ENCODE peak calls at places on chromosome 20, in seven cellular contexts. R, K, Y, M, U, V and B are unnamed samples.

GRCh38 chr20:31595654-31596411 is 9.3 kb upstream of the ID1 start:
- DNase-seq in R (peak), K (peak), Y (peak), M (peak), U (peak), V (peak), B (peak)

GRCh38 chr20:434661-435419 is 26.7 kb downstream of the RBCK1 start:
- DNase-seq in R (no peak), K (no peak), Y (no peak), M (no peak), U (no peak), V (no peak), B (peak)

GRCh38 chr20:4375881-4376280 is 345.8 kb upstream of the PRND start:
- DNase-seq in R (no peak), K (no peak), Y (no peak), M (no peak), U (no peak), V (no peak), B (no peak)

GRCh38 chr20:63260521-63260920 is 6.3 kb upstream of the NKAIN4 start:
- DNase-seq in R (no peak), K (no peak), Y (no peak), M (no peak), U (no peak), V (no peak), B (no peak)

GRCh38 chr20:5770240-5770986 is 20.2 kb downstream of the SHLD1 start:
- DNase-seq in R (no peak), K (no peak), Y (no peak), M (no peak), U (no peak), V (no peak), B (no peak)

GRCh38 chr20:14556206-14556605 is 218.8 kb upstream of the FLRT3 start:
- DNase-seq in R (no peak), K (no peak), Y (no peak), M (no peak), U (no peak), V (no peak), B (no peak)

GRCh38 chr20:62858059-62858458 is 3.6 kb downstream of the TCFL5 start:
- DNase-seq in R (no peak), K (no peak), Y (no peak), M (no peak), U (no peak), V (no peak), B (no peak)

GRCh38 chr20:23412026-23412425 is 9.3 kb downstream of the NAPB start:
- DNase-seq in R (no peak), K (no peak), Y (no peak), M (no peak), U (no peak), V (no peak), B (no peak)

GRCh38 chr20:62356143-62356947 is 10.8 kb downstream of the LAMA5 start:
- DNase-seq in R (peak), K (no peak), Y (no peak), M (no peak), U (peak), V (no peak), B (no peak)

GRCh38 chr20:63186084-63186483 is 29.8 kb downstream of the YTHDF1 start:
- DNase-seq in R (no peak), K (no peak), Y (no peak), M (no peak), U (no peak), V (no peak), B (no peak)

GRCh38 chr20:1166963-1167720 is 17.6 kb downstream of the TMEM74B start:
- DNase-seq in R (no peak), K (no peak), Y (no peak), M (no peak), U (no peak), V (no peak), B (no peak)

GRCh38 chr20:53631909-53632662 is 38.4 kb upstream of the ZNF217 start:
- DNase-seq in R (no peak), K (no peak), Y (no peak), M (no peak), U (no peak), V (no peak), B (no peak)

GRCh38 chr20:38200646-38201045 is 35.6 kb upstream of the TGM2 start:
- DNase-seq in R (no peak), K (no peak), Y (no peak), M (no peak), U (no peak), V (no peak), B (no peak)

GRCh38 chr20:32582659-32583580 is 2.2 kb downstream of the NOL4L start:
- DNase-seq in R (no peak), K (no peak), Y (no peak), M (no peak), U (no peak), V (no peak), B (no peak)

GRCh38 chr20:18223399-18223798 is 64.9 kb upstream of the ZNF133 start:
- DNase-seq in R (no peak), K (no peak), Y (no peak), M (no peak), U (no peak), V (peak), B (no peak)

GRCh38 chr20:62243906-62244515 is 5.7 kb downstream of the OSBPL2 start:
- DNase-seq in R (no peak), K (no peak), Y (no peak), M (no peak), U (no peak), V (no peak), B (no peak)

GRCh38 chr20:57392512-57393271 is 1.5 kb downstream of the RBM38 start:
- DNase-seq in R (peak), K (no peak), Y (no peak), M (peak), U (peak), V (no peak), B (peak)

GRCh38 chr20:63686492-63687321 is 9.7 kb upstream of the TNFRSF6B start:
- DNase-seq in R (peak), K (no peak), Y (peak), M (peak), U (peak), V (peak), B (no peak)

GRCh38 chr20:23117738-23118137 is 31.6 kb upstream of the CD93 start:
- DNase-seq in R (no peak), K (no peak), Y (no peak), M (no peak), U (no peak), V (no peak), B (no peak)

GRCh38 chr20:60011512-60012507 is 53.6 kb downstream of the CDH26 start:
- DNase-seq in R (no peak), K (no peak), Y (no peak), M (no peak), U (no peak), V (no peak), B (no peak)

GRCh38 chr20:5126512-5127203 is at the start of gene CDS2:
- DNase-seq in R (peak), K (peak), Y (peak), M (peak), U (peak), V (peak), B (peak)

GRCh38 chr20:57617079-57617795 is 3.0 kb downstream of the ZBP1 start:
- DNase-seq in R (no peak), K (no peak), Y (no peak), M (peak), U (no peak), V (no peak), B (no peak)

GRCh38 chr20:58192567-58192966 is 35.9 kb downstream of the ANKRD60 start:
- DNase-seq in R (no peak), K (no peak), Y (no peak), M (no peak), U (no peak), V (no peak), B (no peak)

GRCh38 chr20:48921883-48922867 is 664 bp downstream of the ARFGEF2 start:
- DNase-seq in R (peak), K (peak), Y (no peak), M (peak), U (peak), V (peak), B (peak)

GRCh38 chr20:4046311-4046924 is 31.1 kb upstream of the RNF24 start:
- DNase-seq in R (no peak), K (no peak), Y (no peak), M (no peak), U (no peak), V (no peak), B (no peak)

GRCh38 chr20:32993484-32994050 is 10.7 kb downstream of the SUN5 start:
- DNase-seq in R (no peak), K (no peak), Y (no peak), M (no peak), U (no peak), V (no peak), B (no peak)

GRCh38 chr20:23086056-23086551 is at the start of gene CD93:
- DNase-seq in R (peak), K (no peak), Y (no peak), M (no peak), U (no peak), V (no peak), B (no peak)

GRCh38 chr20:52191132-52191435 is 495 bp downstream of the ZFP64 start:
- DNase-seq in R (no peak), K (peak), Y (no peak), M (no peak), U (no peak), V (peak), B (no peak)

GRCh38 chr20:38714308-38714707 is 10.0 kb upstream of the SLC32A1 start:
- DNase-seq in R (no peak), K (no peak), Y (no peak), M (no peak), U (no peak), V (no peak), B (no peak)

GRCh38 chr20:13059398-13060136 is 50.8 kb downstream of the SPTLC3 start:
- DNase-seq in R (no peak), K (no peak), Y (no peak), M (no peak), U (no peak), V (no peak), B (no peak)
- TF ChIP-seq CTCF in R (no peak), K (no peak), Y (no peak), M (no peak), U (no peak), V (no peak), B (no peak)

GRCh38 chr20:22055981-22056380 is 350.5 kb downstream of the PAX1 start:
- DNase-seq in R (no peak), K (no peak), Y (no peak), M (no peak), U (no peak), V (no peak), B (no peak)

GRCh38 chr20:22048241-22048640 is 342.8 kb downstream of the PAX1 start:
- DNase-seq in R (no peak), K (no peak), Y (no peak), M (no peak), U (no peak), V (no peak), B (no peak)

GRCh38 chr20:22052025-22052527 is 346.6 kb downstream of the PAX1 start:
- DNase-seq in R (no peak), K (no peak), Y (no peak), M (no peak), U (no peak), V (no peak), B (no peak)
- TF ChIP-seq CTCF in R (no peak), K (no peak), Y (no peak), M (no peak), U (no peak), V (no peak), B (no peak)

GRCh38 chr20:34647737-34648136 is 29.2 kb downstream of the PIGU start:
- DNase-seq in R (no peak), K (no peak), Y (no peak), M (no peak), U (no peak), V (no peak), B (no peak)

GRCh38 chr20:34654207-34654744 is 22.6 kb downstream of the PIGU start:
- DNase-seq in R (no peak), K (no peak), Y (no peak), M (no peak), U (no peak), V (no peak), B (no peak)

GRCh38 chr20:34651200-34651599 is 25.7 kb downstream of the PIGU start:
- DNase-seq in R (no peak), K (no peak), Y (no peak), M (no peak), U (no peak), V (no peak), B (no peak)
- TF ChIP-seq CTCF in R (no peak), K (no peak), Y (no peak), M (no peak), U (no peak), V (no peak), B (no peak)

GRCh38 chr20:9460518-9460917 is 53.9 kb upstream of the LAMP5 start:
- DNase-seq in R (no peak), K (peak), Y (no peak), M (no peak), U (no peak), V (peak), B (no peak)

GRCh38 chr20:9454781-9455180 is 59.6 kb upstream of the LAMP5 start:
- DNase-seq in R (no peak), K (no peak), Y (no peak), M (no peak), U (no peak), V (no peak), B (no peak)

GRCh38 chr20:9457055-9457454 is 57.3 kb upstream of the LAMP5 start:
- DNase-seq in R (no peak), K (no peak), Y (no peak), M (no peak), U (no peak), V (no peak), B (no peak)

DNA sequence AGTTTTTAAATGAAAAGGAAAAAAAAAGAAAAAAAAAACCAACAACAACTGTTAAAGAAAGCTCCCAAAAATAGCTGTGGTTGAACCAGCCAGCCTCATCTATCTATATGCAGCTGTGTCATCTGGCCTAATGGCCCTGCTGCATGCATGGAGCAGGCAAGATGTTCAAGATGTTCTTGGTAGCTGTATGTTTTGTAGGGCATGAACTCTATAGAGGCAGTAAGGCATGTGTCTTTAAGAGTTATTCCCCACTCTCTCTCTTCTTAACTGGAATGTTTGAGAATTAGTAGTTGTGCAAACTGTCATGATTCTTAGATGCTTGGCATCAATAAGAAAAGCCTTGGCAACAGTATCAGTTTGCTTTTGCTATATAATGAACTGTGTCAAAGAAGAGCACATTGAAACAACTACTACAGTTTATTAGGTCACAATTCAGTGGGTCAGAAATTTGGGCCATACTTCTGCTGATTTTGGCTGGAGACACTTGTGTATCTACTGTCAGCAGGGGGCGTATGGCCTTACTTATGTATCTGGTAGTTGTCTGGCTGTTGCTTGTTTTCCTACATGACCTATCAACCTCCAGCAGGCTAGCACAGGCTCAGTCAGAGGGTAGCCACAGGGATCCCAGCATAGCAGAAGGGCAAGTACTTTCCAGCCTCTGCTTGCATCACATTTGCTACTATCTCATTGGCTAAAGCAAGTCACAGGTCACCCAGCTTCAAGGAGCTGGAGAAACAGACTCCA is 56.1 kb upstream of the LAMP5 start:
- DNase-seq in R (no peak), K (peak), Y (peak), M (no peak), U (no peak), V (peak), B (no peak)
- TF ChIP-seq CTCF in R (no peak), K (no peak), Y (peak), M (no peak), U (no peak), V (peak), B (no peak)

GRCh38 chr20:24762791-24763350 is 186.2 kb upstream of the CST7 start:
- DNase-seq in R (no peak), K (no peak), Y (no peak), M (no peak), U (no peak), V (no peak), B (no peak)
- TF ChIP-seq CTCF in R (no peak), K (no peak), Y (no peak), M (no peak), U (no peak), V (no peak), B (no peak)